ENCODE peak calls at places on chromosomes 1 and 21, in five cellular contexts. S is neuronal stem cell, C is GM06990, G is fibroblast of lung, F is cardiac fibroblast. L is an unnamed sample.

GRCh38 chr21:34579411-34579810 is 35.5 kb downstream of the RCAN1 start:
- DNase-seq in S (no peak), C (no peak), G (peak), F (no peak), L (no peak)

GRCh38 chr1:227561303-227561702 is 2.1 kb upstream of the ZNF678 start:
- DNase-seq in S (no peak), C (no peak), G (peak), F (no peak), L (no peak)

GRCh38 chr1:224499204-224499603 is 64.6 kb upstream of the WDR26 start:
- DNase-seq in S (no peak), C (no peak), G (no peak), F (no peak), L (no peak)

GRCh38 chr1:160169553-160170399 is 18.4 kb downstream of the ATP1A4 start:
- DNase-seq in S (peak), C (peak), G (no peak), F (no peak), L (no peak)

GRCh38 chr1:116855220-116855619 is 54.5 kb upstream of the PTGFRN start:
- DNase-seq in S (no peak), C (no peak), G (peak), F (peak), L (no peak)

GRCh38 chr1:70893381-70893780 is 154.2 kb downstream of the PTGER3 start:
- DNase-seq in S (no peak), C (no peak), G (no peak), F (no peak), L (no peak)

GRCh38 chr1:68378296-68379084 is 71.3 kb downstream of the RPE65 start:
- DNase-seq in S (no peak), C (no peak), G (peak), F (no peak), L (no peak)

GRCh38 chr1:21623411-21623961 is 45.7 kb downstream of the RAP1GAP start:
- DNase-seq in S (no peak), C (no peak), G (no peak), F (no peak), L (no peak)

GRCh38 chr1:200668514-200669313 is 993 bp downstream of the DDX59 start:
- DNase-seq in S (no peak), C (no peak), G (no peak), F (no peak), L (no peak)

GRCh38 chr1:234579967-234580366 is 30.0 kb downstream of the IRF2BP2 start:
- DNase-seq in S (no peak), C (no peak), G (no peak), F (no peak), L (no peak)

GRCh38 chr1:111227875-111228747 is 598 bp downstream of the CHI3L2 start:
- DNase-seq in S (no peak), C (no peak), G (peak), F (peak), L (no peak)

GRCh38 chr21:42777757-42778344 is 101.5 kb downstream of the WDR4 start:
- DNase-seq in S (no peak), C (no peak), G (no peak), F (no peak), L (no peak)

GRCh38 chr1:93522721-93523120 is 74.8 kb downstream of the FNBP1L start:
- DNase-seq in S (no peak), C (no peak), G (no peak), F (no peak), L (no peak)

GRCh38 chr1:198495635-198496034 is 44.8 kb downstream of the ATP6V1G3 start:
- DNase-seq in S (no peak), C (no peak), G (no peak), F (no peak), L (no peak)

GRCh38 chr1:162404550-162405160 is 7.3 kb downstream of the SH2D1B start:
- DNase-seq in S (no peak), C (no peak), G (peak), F (peak), L (no peak)

GRCh38 chr1:84675631-84676030 is 14.6 kb downstream of the SSX2IP start:
- DNase-seq in S (no peak), C (no peak), G (no peak), F (no peak), L (no peak)

GRCh38 chr21:17491716-17492414 is 21.0 kb upstream of the CXADR start:
- DNase-seq in S (no peak), C (no peak), G (peak), F (peak), L (no peak)

GRCh38 chr1:94623560-94624148 is 82.1 kb upstream of the F3 start:
- DNase-seq in S (no peak), C (no peak), G (peak), F (peak), L (no peak)

GRCh38 chr1:158060001-158060400 is 66.6 kb downstream of the KIRREL1 start:
- DNase-seq in S (peak), C (no peak), G (no peak), F (no peak), L (no peak)

GRCh38 chr1:154937051-154937987 is 800 bp upstream of the PMVK start:
- DNase-seq in S (peak), C (peak), G (peak), F (peak), L (peak)

GRCh38 chr1:23108918-23109533 is 59.6 kb downstream of the LUZP1 start:
- DNase-seq in S (no peak), C (no peak), G (no peak), F (no peak), L (no peak)

GRCh38 chr1:220962031-220962751 is 82.9 kb downstream of the HLX start:
- DNase-seq in S (no peak), C (no peak), G (peak), F (peak), L (no peak)

GRCh38 chr1:224114787-224115175 is 870 bp downstream of the FBXO28 start:
- DNase-seq in S (no peak), C (no peak), G (no peak), F (peak), L (no peak)

GRCh38 chr1:40928699-40929098 is 50.8 kb upstream of the CTPS1 start:
- DNase-seq in S (no peak), C (no peak), G (no peak), F (no peak), L (no peak)

GRCh38 chr1:36393686-36394085 is 4.0 kb downstream of the LSM10 start:
- DNase-seq in S (no peak), C (no peak), G (no peak), F (no peak), L (no peak)

GRCh38 chr1:36397378-36398230 is at the start of gene LSM10:
- DNase-seq in S (peak), C (peak), G (peak), F (peak), L (peak)

GRCh38 chr1:36397083-36397377 is 678 bp downstream of the LSM10 start:
- DNase-seq in S (no peak), C (no peak), G (no peak), F (no peak), L (no peak)

GRCh38 chr1:36398370-36398977 is 766 bp upstream of the LSM10 start:
- DNase-seq in S (no peak), C (no peak), G (no peak), F (no peak), L (no peak)

DNA sequence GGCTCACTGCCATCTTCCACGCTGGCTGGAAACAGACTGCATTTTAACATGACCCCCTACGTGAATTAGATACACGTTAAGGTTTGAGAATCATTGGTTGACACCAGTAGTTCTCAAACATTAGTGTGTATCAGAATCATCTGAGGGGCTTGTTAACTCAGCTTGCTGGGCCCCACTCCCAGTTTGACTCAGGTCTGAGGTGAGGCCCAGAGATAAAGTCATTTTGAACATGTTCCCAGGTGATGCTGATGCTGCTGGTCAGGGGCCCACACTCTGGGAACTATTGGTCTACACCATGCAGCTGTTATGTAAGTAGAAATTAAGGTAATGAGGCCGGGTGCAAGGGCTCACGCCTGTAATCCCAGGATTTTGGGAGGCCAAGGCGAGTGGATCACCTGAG is 1.3 kb downstream of the LSM10 start:
- DNase-seq in S (no peak), C (no peak), G (no peak), F (no peak), L (no peak)
- H3K4me3 ChIP-seq in S (peak), C (peak), G (peak), F (no peak), L (peak)

GRCh38 chr1:178999061-178999460 is 26.6 kb upstream of the FAM20B start:
- DNase-seq in S (no peak), C (no peak), G (no peak), F (no peak), L (no peak)

GRCh38 chr1:179003474-179004066 is 22.1 kb upstream of the FAM20B start:
- DNase-seq in S (no peak), C (no peak), G (no peak), F (no peak), L (no peak)

GRCh38 chr1:179001451-179001850 is 24.2 kb upstream of the FAM20B start:
- DNase-seq in S (no peak), C (no peak), G (no peak), F (no peak), L (no peak)

GRCh38 chr1:178998295-178998694 is 27.4 kb upstream of the FAM20B start:
- DNase-seq in S (no peak), C (no peak), G (no peak), F (no peak), L (no peak)

DNA sequence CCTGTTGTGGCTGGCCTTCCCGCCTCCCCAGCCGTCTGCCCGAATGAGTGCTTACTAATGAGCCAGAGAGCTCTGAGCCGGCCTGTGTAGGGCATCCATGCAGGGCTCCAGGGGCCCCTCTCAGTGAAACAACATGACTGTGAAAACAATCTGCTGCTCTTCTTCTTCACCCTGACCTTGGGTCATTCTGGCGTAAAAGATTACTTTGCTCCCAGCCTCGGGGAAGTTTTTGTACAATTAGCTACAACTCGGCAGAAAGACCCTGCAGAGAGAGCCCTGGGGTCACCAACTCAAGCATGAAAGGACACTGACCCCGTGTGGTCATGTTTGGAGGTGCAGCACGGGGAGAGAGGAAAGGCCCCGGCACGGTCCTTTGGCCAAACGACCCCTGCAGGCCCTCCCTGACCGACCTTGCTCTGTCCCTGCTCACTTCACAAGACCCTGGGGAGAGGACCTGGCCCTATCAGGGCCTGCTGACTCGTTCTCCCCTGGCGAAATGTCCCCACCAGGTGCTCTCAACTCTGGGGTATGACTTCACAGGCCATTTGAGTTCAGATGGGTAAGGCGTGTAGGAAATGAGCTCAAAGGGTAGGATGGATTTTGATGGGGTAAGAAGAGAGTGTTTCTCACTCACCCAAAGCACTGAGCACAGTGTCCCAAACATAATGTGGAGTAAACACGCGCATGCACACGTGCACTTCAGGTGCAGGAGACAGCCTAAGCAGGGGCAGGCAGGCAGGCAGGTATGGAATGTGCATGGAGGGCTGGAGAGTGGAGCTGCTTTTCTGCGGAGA is 22.9 kb upstream of the FAM20B start:
- DNase-seq in S (peak), C (peak), G (peak), F (peak), L (peak)
- H3K4me3 ChIP-seq in S (peak), C (no peak), G (no peak), F (no peak), L (no peak)

DNA sequence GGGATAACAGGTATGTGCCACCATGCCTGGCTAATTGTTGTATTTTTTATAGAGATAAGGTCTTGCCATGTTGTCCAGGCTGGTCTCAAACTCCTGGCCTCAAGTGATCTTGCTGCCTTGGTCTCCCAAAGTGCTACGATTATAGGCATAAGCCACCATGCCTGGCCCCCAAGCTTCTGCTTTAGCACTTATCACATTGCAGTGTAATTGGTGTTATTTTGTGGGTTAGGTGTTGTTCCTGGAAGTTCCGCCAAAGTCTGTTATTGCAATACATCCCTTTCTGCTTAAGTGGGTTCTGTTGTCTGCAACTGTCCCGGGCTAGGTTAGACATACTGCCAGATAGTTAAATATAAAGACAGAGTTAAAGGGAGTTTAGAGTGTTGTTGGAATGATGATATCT is 3.4 kb downstream of the ZCCHC17 start:
- DNase-seq in S (no peak), C (no peak), G (no peak), F (no peak), L (no peak)
- H3K4me3 ChIP-seq in S (no peak), C (no peak), G (no peak), F (no peak), L (no peak)

DNA sequence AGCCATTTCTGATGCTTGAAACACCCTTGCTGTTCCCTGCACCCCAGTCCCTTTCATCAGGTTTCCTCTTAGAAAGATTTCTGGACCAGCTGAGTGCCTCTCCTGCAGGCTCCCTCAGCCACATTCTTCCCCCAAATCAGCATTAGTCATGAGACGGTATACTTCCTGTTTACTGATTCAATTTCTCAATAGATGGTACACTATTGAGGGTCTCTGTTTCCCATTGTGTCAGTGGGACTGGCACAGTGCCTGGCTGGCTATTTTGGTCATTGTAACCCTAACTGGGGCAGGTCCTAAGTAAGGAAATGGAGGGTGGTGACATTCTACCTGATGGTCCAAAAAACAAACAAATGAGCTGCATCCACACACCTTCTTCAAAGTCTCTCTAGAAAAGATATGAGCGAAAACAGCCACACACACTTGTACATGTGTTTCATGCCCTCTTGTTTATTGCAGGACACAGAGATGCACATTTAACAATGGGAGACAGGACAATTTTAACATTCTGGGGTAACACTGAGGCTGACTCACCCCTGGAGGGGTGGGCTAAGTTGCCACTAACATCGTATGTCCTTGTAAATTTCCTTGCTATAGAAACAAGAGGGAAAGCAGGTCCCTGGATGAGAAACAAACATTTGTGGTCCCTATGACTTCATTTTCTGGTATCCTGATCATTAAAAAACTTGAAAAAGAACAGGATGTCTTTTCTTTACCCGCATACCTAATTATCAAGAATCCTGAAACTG is 77.5 kb downstream of the RRAGC start:
- DNase-seq in S (no peak), C (no peak), G (no peak), F (no peak), L (no peak)
- H3K4me3 ChIP-seq in S (no peak), C (no peak), G (no peak), F (no peak), L (no peak)

DNA sequence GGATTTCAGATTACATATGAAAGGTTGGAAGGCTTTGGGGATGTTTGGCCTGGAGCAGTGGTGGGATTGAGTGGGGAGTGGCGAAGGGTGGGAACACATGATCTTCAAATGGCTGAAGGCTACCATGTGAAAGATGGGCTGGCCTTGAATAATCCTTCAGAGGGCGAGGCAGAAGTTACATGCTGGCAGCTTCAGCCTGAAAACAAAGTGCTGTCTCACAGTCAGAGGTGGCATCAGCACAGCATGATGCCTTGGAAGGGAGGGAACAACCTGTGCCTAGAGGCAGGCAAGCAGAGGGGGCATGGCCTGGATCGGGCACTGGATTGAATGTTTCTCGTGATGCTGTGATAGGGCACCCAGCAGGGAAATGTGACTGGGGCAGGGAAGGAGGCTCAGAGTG is 130.8 kb downstream of the BEND5 start:
- DNase-seq in S (no peak), C (no peak), G (no peak), F (no peak), L (peak)
- H3K4me3 ChIP-seq in S (no peak), C (no peak), G (no peak), F (no peak), L (no peak)

GRCh38 chr1:172556461-172556860 is 23.5 kb downstream of the SUCO start:
- DNase-seq in S (no peak), C (no peak), G (peak), F (peak), L (no peak)
- H3K4me3 ChIP-seq in S (no peak), C (no peak), G (no peak), F (no peak), L (no peak)

GRCh38 chr1:26677306-26678115 is 18.3 kb upstream of the ARID1A start:
- DNase-seq in S (no peak), C (peak), G (peak), F (peak), L (peak)
- H3K4me3 ChIP-seq in S (no peak), C (no peak), G (peak), F (no peak), L (no peak)

GRCh38 chr1:32754282-32755097 is 51.9 kb upstream of the SYNC start:
- DNase-seq in S (peak), C (no peak), G (no peak), F (peak), L (no peak)
- H3K4me3 ChIP-seq in S (peak), C (peak), G (peak), F (peak), L (no peak)

DNA sequence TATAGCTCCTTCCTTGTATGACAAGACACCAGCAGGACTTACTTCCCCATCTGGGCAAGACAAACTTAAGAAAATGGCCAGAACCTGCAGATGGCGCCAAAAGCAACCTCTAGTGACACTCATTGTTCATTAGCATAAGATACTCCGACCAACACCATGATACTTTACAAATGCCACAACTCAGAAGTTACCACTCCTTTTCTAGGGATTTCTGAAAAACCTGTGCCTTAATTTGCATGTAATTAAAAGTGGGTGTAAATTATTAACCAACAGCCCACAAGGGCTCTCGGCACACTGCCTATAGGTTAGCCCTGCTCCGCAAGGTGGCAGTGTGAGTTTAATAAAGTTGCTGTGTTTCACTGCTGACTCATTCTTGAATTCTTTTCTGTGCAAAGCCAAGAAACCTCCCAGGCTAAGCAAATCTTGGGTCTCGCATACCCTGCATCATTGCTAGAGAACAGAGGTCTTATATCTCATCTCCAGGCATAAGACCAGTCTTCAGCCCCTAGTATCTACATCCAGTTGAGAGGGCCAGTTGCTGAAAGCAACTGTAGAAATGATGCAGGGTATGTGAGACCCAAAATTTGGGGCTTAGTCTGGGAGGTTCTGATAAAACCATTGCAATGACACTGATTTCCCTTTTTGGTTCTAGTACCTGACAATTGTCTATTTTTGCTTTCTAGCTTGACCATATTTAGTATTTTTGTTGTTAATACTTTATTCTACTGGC is 86.4 kb downstream of the FAF1 start:
- DNase-seq in S (peak), C (peak), G (peak), F (peak), L (peak)
- H3K4me3 ChIP-seq in S (no peak), C (peak), G (no peak), F (peak), L (no peak)